ENCODE peak calls at places on chromosomes 11 and 22, in seven cellular contexts. A is body of pancreas, H is pancreas, G is GM23248, Q is heart left ventricle, R is IMR-90, V is fibroblast of lung. O is an unnamed sample.

GRCh38 chr11:122784325-122785155 is 53.8 kb upstream of the CRTAM start:
- DNase-seq in A (peak; percentile 24), H (no peak), G (peak; percentile 97), Q (no peak), R (peak; percentile 98), V (peak; percentile 97), O (no peak)

GRCh38 chr11:45527898-45528297 is 137.5 kb downstream of the CHST1 start:
- DNase-seq in A (no peak), H (no peak), G (no peak), Q (no peak), R (no peak), V (no peak), O (no peak)

GRCh38 chr11:45332486-45332934 is 46.4 kb upstream of the SYT13 start:
- DNase-seq in A (peak; percentile 40), H (no peak), G (peak; percentile 56), Q (peak; percentile 38), R (peak; percentile 19), V (peak; percentile 49), O (peak; percentile 34)

GRCh38 chr22:37254206-37254866 is 10.3 kb upstream of the RAC2 start:
- DNase-seq in A (no peak), H (no peak), G (peak; percentile 79), Q (no peak), R (peak; percentile 79), V (peak; percentile 78), O (no peak)

GRCh38 chr11:1571760-1572199 is 291 bp downstream of the DUSP8 start:
- DNase-seq in A (no peak), H (peak; percentile 73), G (no peak), Q (no peak), R (no peak), V (no peak), O (no peak)

GRCh38 chr11:76260296-76260695 is 54.0 kb upstream of the WNT11 start:
- DNase-seq in A (no peak), H (no peak), G (no peak), Q (no peak), R (no peak), V (no peak), O (no peak)

GRCh38 chr22:42283288-42284229 is 13.1 kb upstream of the TCF20 start:
- DNase-seq in A (no peak), H (peak; percentile 63), G (peak; percentile 58), Q (no peak), R (no peak), V (no peak), O (peak; percentile 54)

GRCh38 chr11:1397146-1397861 is 7.6 kb downstream of the BRSK2 start:
- DNase-seq in A (no peak), H (no peak), G (no peak), Q (no peak), R (no peak), V (no peak), O (no peak)

GRCh38 chr11:8698917-8699441 is 16.4 kb downstream of the RPL27A start:
- DNase-seq in A (peak; percentile 47), H (no peak), G (no peak), Q (no peak), R (no peak), V (no peak), O (no peak)

GRCh38 chr11:47104337-47104950 is 72.2 kb downstream of the ARFGAP2 start:
- DNase-seq in A (no peak), H (no peak), G (peak; percentile 56), Q (no peak), R (peak; percentile 40), V (peak; percentile 24), O (no peak)

GRCh38 chr11:78022397-78023396 is at the start of gene KCTD14:
- DNase-seq in A (peak; percentile 87), H (peak; percentile 84), G (peak; percentile 34), Q (no peak), R (no peak), V (no peak), O (no peak)

GRCh38 chr11:43922295-43922648 is 20.2 kb upstream of the C11orf96 start:
- DNase-seq in A (no peak), H (no peak), G (no peak), Q (no peak), R (peak; percentile 31), V (no peak), O (no peak)

GRCh38 chr11:25293166-25293565 is 796.3 kb downstream of the LUZP2 start:
- DNase-seq in A (no peak), H (no peak), G (no peak), Q (no peak), R (no peak), V (no peak), O (no peak)

GRCh38 chr11:88535916-88536547 is 198.5 kb upstream of the CTSC start:
- DNase-seq in A (no peak), H (no peak), G (peak; percentile 91), Q (no peak), R (peak; percentile 92), V (peak; percentile 91), O (no peak)

GRCh38 chr11:45457649-45458048 is 171.5 kb upstream of the SYT13 start:
- DNase-seq in A (no peak), H (no peak), G (peak; percentile 82), Q (no peak), R (peak; percentile 79), V (peak; percentile 89), O (no peak)

GRCh38 chr11:98589975-98590374 is 430.8 kb upstream of the CNTN5 start:
- DNase-seq in A (no peak), H (no peak), G (no peak), Q (no peak), R (no peak), V (no peak), O (no peak)

GRCh38 chr22:43501951-43502874 is 90.4 kb downstream of the MPPED1 start:
- DNase-seq in A (no peak), H (peak; percentile 46), G (no peak), Q (no peak), R (no peak), V (no peak), O (no peak)

GRCh38 chr11:133500435-133500834 is 31.9 kb downstream of the OPCML start:
- DNase-seq in A (no peak), H (no peak), G (no peak), Q (no peak), R (no peak), V (no peak), O (no peak)

GRCh38 chr11:57313071-57313787 is 11.5 kb downstream of the TNKS1BP1 start:
- DNase-seq in A (peak; percentile 32), H (peak; percentile 59), G (no peak), Q (no peak), R (no peak), V (no peak), O (no peak)

GRCh38 chr22:37290737-37291136 is 8.4 kb downstream of the CYTH4 start:
- DNase-seq in A (no peak), H (no peak), G (peak; percentile 86), Q (no peak), R (peak; percentile 69), V (peak; percentile 72), O (no peak)

GRCh38 chr22:48338793-48339705 is 1488.6 kb downstream of the BRD1 start:
- DNase-seq in A (no peak), H (no peak), G (no peak), Q (no peak), R (no peak), V (no peak), O (no peak)
- H3K9me3 ChIP-seq in A (no peaks in the 10 kb centered on the region), H (no peaks in the 10 kb centered on the region), G (no peaks in the 10 kb centered on the region), Q (no peaks in the 10 kb centered on the region), R (peaks cover 83% of the 10 kb centered on the region), V (no peaks in the 10 kb centered on the region), O (no peaks in the 10 kb centered on the region)

DNA sequence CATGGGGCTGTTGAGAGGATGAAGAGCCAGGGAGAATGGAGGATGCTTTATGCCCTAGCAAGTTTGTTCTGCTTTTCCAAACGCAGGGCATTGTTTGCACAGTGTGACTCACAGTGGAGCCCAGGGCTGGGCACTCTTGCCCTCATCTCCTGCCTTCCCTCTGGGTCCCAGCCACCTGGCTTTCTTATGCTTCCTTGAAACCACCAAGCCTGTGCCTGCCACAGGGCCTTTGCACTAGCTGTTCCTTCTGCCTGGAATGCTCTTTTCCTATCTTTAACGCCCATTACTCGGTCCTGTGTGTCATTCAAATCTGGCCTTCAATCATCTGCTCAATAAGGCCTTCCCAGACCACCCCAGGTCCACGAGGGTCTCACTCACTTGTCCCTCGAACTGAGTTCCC is 46.9 kb upstream of the RFPL3 start:
- DNase-seq in A (no peak), H (no peak), G (no peak), Q (no peak), R (no peak), V (no peak), O (no peak)
- H3K27me3 ChIP-seq in A (no peaks in the 10 kb centered on the region), H (no peaks in the 10 kb centered on the region), G (no peaks in the 10 kb centered on the region), Q (no peaks in the 10 kb centered on the region), R (no peaks in the 10 kb centered on the region), V (no peaks in the 10 kb centered on the region), O (peaks cover 7% of the 10 kb centered on the region)

GRCh38 chr11:2655320-2655719 is 44.5 kb downstream of the KCNQ1OT1 start:
- DNase-seq in A (no peak), H (no peak), G (no peak), Q (no peak), R (no peak), V (no peak), O (no peak)

GRCh38 chr11:2651826-2652237 is 48.0 kb downstream of the KCNQ1OT1 start:
- DNase-seq in A (no peak), H (no peak), G (no peak), Q (no peak), R (no peak), V (no peak), O (no peak)

GRCh38 chr11:2652857-2653643 is 46.7 kb downstream of the KCNQ1OT1 start:
- DNase-seq in A (no peak), H (peak; percentile 36), G (no peak), Q (no peak), R (no peak), V (no peak), O (no peak)

GRCh38 chr11:2655834-2656622 is 43.8 kb downstream of the KCNQ1OT1 start:
- DNase-seq in A (peak; percentile 34), H (peak; percentile 32), G (peak; percentile 49), Q (no peak), R (peak; percentile 51), V (peak; percentile 15), O (no peak)

GRCh38 chr11:2653930-2654739 is 45.7 kb downstream of the KCNQ1OT1 start:
- DNase-seq in A (no peak), H (peak; percentile 41), G (no peak), Q (no peak), R (no peak), V (no peak), O (no peak)
- H3K9me3 ChIP-seq in A (peaks cover 52% of the 10 kb centered on the region), H (no peaks in the 10 kb centered on the region), G (peaks cover 4% of the 10 kb centered on the region), Q (peaks cover 91% of the 10 kb centered on the region), R (peaks cover 76% of the 10 kb centered on the region), V (no peaks in the 10 kb centered on the region), O (peaks cover 17% of the 10 kb centered on the region)

GRCh38 chr11:119897046-119897440 is 168.0 kb upstream of the NECTIN1 start:
- DNase-seq in A (no peak), H (no peak), G (no peak), Q (no peak), R (no peak), V (no peak), O (no peak)
- H3K27me3 ChIP-seq in A (no peaks in the 10 kb centered on the region), H (no peaks in the 10 kb centered on the region), G (peaks cover 59% of the 10 kb centered on the region), Q (no peaks in the 10 kb centered on the region), R (peaks cover 21% of the 10 kb centered on the region), V (no peaks in the 10 kb centered on the region), O (no peaks in the 10 kb centered on the region)